ENCODE peak calls at places on chromosomes 4 and X, in seven cellular contexts. C is sciatic nerve; S is T-helper 17 cell; F is body of pancreas; U is left ventricle myocardium superior; D is left lung; H is CD4-positive, CD25-positive, alpha-beta regulatory T cell. K is an unnamed sample.

GRCh38 chr4:120395746-120396145 is 329.1 kb upstream of the MAD2L1 start:
- ATAC-seq in C (no peak), S (no peak), F (no peak), U (no peak), D (no peak), H (no peak), K (no peak)

GRCh38 chr4:176054942-176055341 is 10.7 kb upstream of the WDR17 start:
- ATAC-seq in C (no peak), S (no peak), F (no peak), U (no peak), D (no peak), H (no peak), K (no peak)

GRCh38 chrX:93673869-93674271 is at the start of gene FAM133A:
- ATAC-seq in C (peak; percentile 75), S (peak; percentile 19), F (peak; percentile 58), U (peak; percentile 70), D (peak; percentile 53), H (no peak), K (no peak)

GRCh38 chr4:32962100-32962499 is 2241.9 kb downstream of the PCDH7 start:
- ATAC-seq in C (no peak), S (no peak), F (no peak), U (no peak), D (no peak), H (no peak), K (no peak)

GRCh38 chr4:82213485-82214162 is 160.2 kb downstream of the HNRNPD start:
- ATAC-seq in C (no peak), S (peak; percentile 95), F (no peak), U (no peak), D (no peak), H (peak; percentile 67), K (no peak)

GRCh38 chrX:15437724-15438123 is 53.5 kb upstream of the VEGFD start:
- ATAC-seq in C (peak; percentile 51), S (no peak), F (no peak), U (peak; percentile 44), D (no peak), H (no peak), K (no peak)

GRCh38 chr4:152981278-152981677 is 45.2 kb downstream of the FHDC1 start:
- ATAC-seq in C (no peak), S (no peak), F (no peak), U (no peak), D (peak; percentile 36), H (no peak), K (peak; percentile 40)

GRCh38 chrX:28590394-28590793 is 3.1 kb downstream of the IL1RAPL1 start:
- ATAC-seq in C (peak; percentile 48), S (no peak), F (no peak), U (peak; percentile 68), D (no peak), H (no peak), K (no peak)

GRCh38 chrX:149996515-149996914 is 58.2 kb upstream of the EOLA2 start:
- ATAC-seq in C (no peak), S (no peak), F (no peak), U (no peak), D (no peak), H (no peak), K (no peak)

GRCh38 chr4:25144870-25145481 is 15.3 kb downstream of the SEPSECS start:
- ATAC-seq in C (no peak), S (no peak), F (no peak), U (no peak), D (peak; percentile 26), H (no peak), K (no peak)

GRCh38 chr4:72529144-72529822 is 39.7 kb downstream of the ADAMTS3 start:
- ATAC-seq in C (no peak), S (no peak), F (no peak), U (no peak), D (no peak), H (no peak), K (no peak)

GRCh38 chr4:98508248-98508647 is 150.2 kb downstream of the TSPAN5 start:
- ATAC-seq in C (no peak), S (no peak), F (no peak), U (no peak), D (no peak), H (no peak), K (no peak)

GRCh38 chr4:116217781-116218180 is 867.6 kb downstream of the TRAM1L1 start:
- ATAC-seq in C (no peak), S (no peak), F (no peak), U (no peak), D (no peak), H (no peak), K (no peak)

GRCh38 chr4:164488114-164488513 is 265.8 kb upstream of the SMIM31 start:
- ATAC-seq in C (no peak), S (no peak), F (no peak), U (no peak), D (no peak), H (no peak), K (no peak)

K was measured in esophagus mucosa.